ENCODE peak calls at places on chromosomes 13 and 19, in six cellular contexts. I, N, B, E, R and Y are unnamed samples.

GRCh38 chr13:51906581-51906980 is 44.8 kb downstream of the CCDC70 start:
- DNase-seq in B (peak), N (no peak), E (no peak), I (no peak), R (no peak), Y (no peak)

GRCh38 chr19:2305974-2306806 is 1.8 kb downstream of the LINGO3 start:
- DNase-seq in I (no peak), R (no peak), N (no peak), E (no peak), B (no peak), Y (no peak)

GRCh38 chr13:73715910-73716257 is 418.3 kb downstream of the KLF12 start:
- DNase-seq in B (no peak), I (no peak), E (no peak), N (no peak), R (no peak), Y (no peak)

GRCh38 chr19:39307233-39307821 is 11.1 kb downstream of the IFNL1 start:
- DNase-seq in I (peak), R (no peak), B (no peak), E (no peak), N (no peak), Y (no peak)

GRCh38 chr13:22648325-22648758 is 532.4 kb upstream of the SGCG start:
- DNase-seq in I (peak), R (no peak), N (no peak), B (no peak), E (no peak), Y (no peak)

GRCh38 chr19:19106061-19106551 is 32.2 kb downstream of the TMEM161A start:
- DNase-seq in I (peak), B (no peak), N (no peak), E (no peak), R (no peak), Y (no peak)

GRCh38 chr19:57789288-57789687 is 19.8 kb downstream of the ZNF586 start:
- DNase-seq in R (no peak), I (no peak), E (no peak), N (no peak), B (no peak), Y (no peak)

GRCh38 chr19:6516018-6516658 is 14.0 kb upstream of the TUBB4A start:
- DNase-seq in B (no peak), I (peak), R (peak), E (peak), N (peak), Y (peak)

GRCh38 chr13:51432576-51432975 is 20.3 kb downstream of the INTS6 start:
- DNase-seq in B (no peak), I (no peak), R (no peak), E (no peak), N (no peak), Y (no peak)

GRCh38 chr13:22967669-22968068 is 213.1 kb upstream of the SGCG start:
- DNase-seq in R (no peak), N (no peak), I (peak), E (no peak), B (no peak), Y (no peak)

GRCh38 chr19:9250630-9251029 is at the start of gene OR7E24:
- DNase-seq in N (no peak), R (no peak), I (no peak), E (no peak), B (no peak), Y (no peak)

GRCh38 chr13:82878536-82878935 is 1003.7 kb downstream of the SLITRK1 start:
- DNase-seq in R (no peak), E (peak), B (peak), I (no peak), N (no peak), Y (no peak)